ENCODE peak calls at places on chromosomes 5 and 9, in four cellular contexts. L is nephron progenitor cell, J is fibroblast of mammary gland, V is natural killer cell. B is an unnamed sample.

GRCh38 chr5:5658226-5658625 is 235.7 kb downstream of the ICE1 start:
- DNase-seq in L (no peak), J (peak; percentile 45), V (no peak), B (no peak)

GRCh38 chr5:429453-430188 is 13.4 kb upstream of the EXOC3 start:
- DNase-seq in L (no peak), J (peak; percentile 37), V (no peak), B (no peak)

GRCh38 chr5:33941090-33941489 is 4.9 kb downstream of the RXFP3 start:
- DNase-seq in L (no peak), J (peak; percentile 53), V (no peak), B (no peak)

GRCh38 chr5:21680661-21681060 is 1172.5 kb downstream of the CDH12 start:
- DNase-seq in L (no peak), J (peak; percentile 46), V (no peak), B (no peak)

GRCh38 chr9:134914501-134914834 is 3.2 kb downstream of the FCN1 start:
- DNase-seq in L (no peak), J (no peak), V (no peak), B (no peak)

GRCh38 chr5:32612134-32612888 is 27.0 kb downstream of the SUB1 start:
- DNase-seq in L (no peak), J (no peak), V (no peak), B (no peak)

GRCh38 chr9:27489087-27489876 is 34.8 kb upstream of the IFNK start:
- DNase-seq in L (no peak), J (no peak), V (no peak), B (no peak)

GRCh38 chr5:81525690-81526089 is 131.8 kb upstream of the ACOT12 start:
- DNase-seq in L (no peak), J (peak; percentile 82), V (no peak), B (no peak)

GRCh38 chr9:108245901-108246300 is 609.9 kb downstream of the ACTL7B start:
- DNase-seq in L (no peak), J (no peak), V (no peak), B (no peak)

GRCh38 chr9:116546711-116547581 is 140.2 kb upstream of the TRIM32 start:
- DNase-seq in L (no peak), J (peak; percentile 67), V (no peak), B (no peak)

GRCh38 chr9:14993061-14993800 is 83.0 kb upstream of the FREM1 start:
- DNase-seq in L (peak; percentile 91), J (peak; percentile 85), V (no peak), B (peak; percentile 78)

GRCh38 chr9:119185298-119185697 is 183.9 kb downstream of the BRINP1 start:
- DNase-seq in L (no peak), J (no peak), V (no peak), B (no peak)

GRCh38 chr5:150202501-150202900 is 12.6 kb downstream of the SLC6A7 start:
- DNase-seq in L (no peak), J (no peak), V (no peak), B (no peak)

GRCh38 chr5:132714456-132715307 is 22.7 kb downstream of the KIF3A start:
- DNase-seq in L (no peak), J (peak; percentile 32), V (no peak), B (no peak)

GRCh38 chr9:85742630-85742928 is 825 bp upstream of the AGTPBP1 start:
- DNase-seq in L (no peak), J (peak; percentile 90), V (no peak), B (no peak)

GRCh38 chr5:116453920-116454319 is 120.7 kb downstream of the SEMA6A start:
- DNase-seq in L (no peak), J (no peak), V (no peak), B (no peak)

GRCh38 chr9:123999668-124000067 is 11.9 kb upstream of the LHX2 start:
- DNase-seq in L (peak; percentile 60), J (no peak), V (no peak), B (no peak)

GRCh38 chr5:138754699-138755057 is 1.5 kb downstream of the CTNNA1 start:
- DNase-seq in L (no peak), J (no peak), V (no peak), B (no peak)

GRCh38 chr9:15578719-15579118 is 25.9 kb downstream of the CCDC171 start:
- DNase-seq in L (no peak), J (peak; percentile 25), V (no peak), B (no peak)

GRCh38 chr5:161382702-161383101 is 163.8 kb downstream of the GABRB2 start:
- DNase-seq in L (no peak), J (no peak), V (no peak), B (no peak)

GRCh38 chr5:174581483-174581882 is 142.9 kb upstream of the MSX2 start:
- DNase-seq in L (peak; percentile 46), J (peak; percentile 5), V (no peak), B (no peak)
- TF ChIP-seq CTCF in L (peak; percentile 65), J (peak; percentile 26), V (no peak), B (peak; percentile 65)

GRCh38 chr9:34592895-34593601 is 3.5 kb upstream of the CNTFR start:
- DNase-seq in L (peak; percentile 74), J (no peak), V (no peak), B (no peak)

GRCh38 chr9:34591091-34591910 is 1.8 kb upstream of the CNTFR start:
- DNase-seq in L (peak; percentile 96), J (peak; percentile 66), V (peak; percentile 77), B (peak; percentile 85)

GRCh38 chr9:34594177-34594576 is 4.7 kb upstream of the CNTFR start:
- DNase-seq in L (no peak), J (no peak), V (no peak), B (no peak)

GRCh38 chr9:34590376-34591090 is 1.0 kb upstream of the CNTFR start:
- DNase-seq in L (peak; percentile 38), J (peak; percentile 16), V (no peak), B (no peak)

GRCh38 chr9:34591911-34592866 is 2.7 kb upstream of the CNTFR start:
- DNase-seq in L (no peak), J (no peak), V (no peak), B (no peak)
- TF ChIP-seq CTCF in L (peak; percentile 2), J (no peak), V (peak; percentile 9), B (no peak)

DNA sequence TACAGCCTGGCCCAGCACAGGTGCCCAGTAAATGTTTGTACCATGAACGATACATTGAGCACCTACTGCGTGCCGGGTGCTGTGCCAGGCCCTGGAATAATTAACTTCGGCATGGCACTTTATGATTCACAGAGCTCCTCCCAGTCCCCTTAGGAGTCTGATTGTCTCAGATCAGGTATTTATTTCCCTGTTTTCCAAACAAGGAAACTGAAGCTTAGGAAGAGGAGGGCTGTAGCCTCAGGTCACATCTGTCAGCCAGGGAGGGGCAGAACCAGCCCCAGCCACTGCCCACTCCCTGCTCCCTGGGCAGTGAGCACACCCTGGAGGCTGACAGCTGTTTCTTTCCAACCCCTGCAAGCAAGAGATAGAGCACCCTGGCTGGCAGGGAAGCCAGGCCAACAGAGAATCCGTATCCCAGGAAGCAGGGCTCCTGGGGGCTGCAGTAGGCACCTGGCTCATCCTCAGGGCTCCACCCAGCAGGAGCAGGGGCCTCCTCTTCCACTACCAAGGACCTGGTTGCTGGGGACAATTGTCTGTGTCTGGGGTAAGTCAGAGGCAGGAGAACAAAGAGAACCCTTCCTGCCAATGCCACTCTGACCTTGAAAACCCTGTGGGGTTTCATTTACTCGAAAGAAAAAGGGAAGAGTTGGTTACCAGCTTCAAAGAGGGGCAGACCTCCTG is 69.0 kb downstream of the DAB2IP start:
- DNase-seq in L (no peak), J (no peak), V (no peak), B (no peak)
- TF ChIP-seq CTCF in L (no peak), J (no peak), V (no peak), B (no peak)

DNA sequence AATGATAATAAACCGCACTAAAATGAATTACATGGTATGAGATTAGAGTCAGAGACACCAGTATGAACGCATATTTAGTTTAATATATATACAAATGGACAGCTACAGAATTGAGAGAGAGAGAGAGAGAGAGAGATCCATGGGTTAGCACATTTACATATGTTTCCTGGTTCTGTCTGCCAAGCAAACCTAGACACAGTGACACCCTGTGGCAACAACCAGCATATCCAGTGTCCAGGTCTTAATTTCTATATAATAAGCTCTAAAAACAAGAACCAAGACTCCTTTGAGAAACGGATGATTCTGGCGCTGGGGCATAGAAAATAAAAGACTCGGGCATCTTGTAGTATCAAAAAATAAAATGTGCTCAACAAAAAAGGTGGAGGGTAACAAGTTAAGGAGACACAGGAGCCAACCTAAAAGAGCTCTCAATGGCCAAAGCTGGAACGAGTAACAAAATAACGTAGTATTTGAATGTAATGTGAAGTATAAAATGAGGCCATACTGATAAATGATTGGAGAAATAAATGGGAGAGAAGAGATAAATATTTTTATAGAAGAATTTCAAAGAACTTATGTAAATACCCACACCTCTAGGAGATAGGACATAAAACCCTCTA is 84.5 kb downstream of the RFX3 start:
- DNase-seq in L (peak; percentile 20), J (peak; percentile 79), V (no peak), B (no peak)
- TF ChIP-seq CTCF in L (peak; percentile 48), J (peak; percentile 77), V (peak; percentile 65), B (peak; percentile 64)

GRCh38 chr9:37611961-37612360 is 19.6 kb upstream of the TOMM5 start:
- DNase-seq in L (no peak), J (no peak), V (no peak), B (no peak)
- TF ChIP-seq CTCF in L (no peak), J (no peak), V (no peak), B (no peak)

DNA sequence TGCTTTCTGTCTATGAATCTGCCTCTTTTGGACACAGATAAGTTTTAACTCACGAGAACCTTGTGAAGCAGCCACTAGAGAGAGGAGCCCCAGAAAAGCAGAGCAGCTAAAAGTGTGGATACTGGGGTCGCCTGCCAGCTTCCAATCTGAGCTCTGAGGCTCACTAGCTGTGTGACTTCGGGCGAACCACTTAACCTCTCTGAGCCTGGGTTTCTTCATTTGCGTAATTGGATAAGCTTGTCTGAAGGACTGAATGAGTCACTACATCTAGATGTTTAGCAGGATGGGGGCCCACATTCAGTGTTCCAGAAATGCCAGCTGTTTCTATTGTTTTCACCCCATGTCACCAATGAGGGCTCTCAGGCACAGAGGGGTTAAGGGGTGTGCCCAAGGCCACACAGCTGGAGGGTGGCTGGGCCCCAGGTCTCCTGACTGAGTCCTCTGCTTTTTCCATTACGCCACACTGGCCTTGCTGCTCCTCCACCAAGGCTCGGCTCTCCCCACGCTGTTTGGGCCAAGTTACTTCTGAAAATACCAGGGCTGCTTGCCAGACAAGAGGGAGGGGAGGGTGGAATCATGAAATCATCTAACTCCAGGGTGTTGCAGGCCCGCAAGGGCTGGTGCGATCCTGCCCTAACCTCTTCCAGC is 36.2 kb downstream of the SH3PXD2B start:
- DNase-seq in L (no peak), J (peak; percentile 99), V (no peak), B (no peak)
- TF ChIP-seq CTCF in L (no peak), J (no peak), V (no peak), B (no peak)

GRCh38 chr9:92728831-92729734 is 35.5 kb downstream of the BICD2 start:
- DNase-seq in L (peak; percentile 30), J (peak; percentile 19), V (no peak), B (no peak)
- TF ChIP-seq CTCF in L (no peak), J (peak; percentile 29), V (no peak), B (peak; percentile 24)

B was measured in progenitor cell of endocrine pancreas.